ENCODE peak calls at places on chromosomes 7 and 10, in seven cellular contexts. S, I, F, H, P, L and E are unnamed samples.

GRCh38 chr10:121694966-121695340 is 96.7 kb upstream of the FGFR2 start:
- DNase-seq in F (no peak), L (no peak), S (no peak), I (no peak), H (no peak), P (no peak), E (no peak)

GRCh38 chr10:4635883-4636282 is 190.1 kb upstream of the AKR1E2 start:
- DNase-seq in H (no peak), F (no peak), L (no peak), I (no peak), P (no peak), S (no peak), E (no peak)

GRCh38 chr10:42998481-42999384 is 78.1 kb upstream of the RET start:
- DNase-seq in P (no peak), S (no peak), H (no peak), L (no peak), F (no peak), I (peak; percentile 5), E (no peak)

GRCh38 chr10:983951-984705 is 4.1 kb upstream of the GTPBP4 start:
- DNase-seq in H (no peak), L (no peak), I (peak; percentile 32), P (no peak), S (no peak), F (peak; percentile 18), E (peak; percentile 42)

GRCh38 chr10:122323941-122324675 is 50.4 kb upstream of the PLEKHA1 start:
- DNase-seq in F (no peak), L (no peak), P (no peak), H (no peak), S (peak; percentile 54), I (no peak), E (peak; percentile 20)

GRCh38 chr7:7850150-7850549 is 118.4 kb upstream of the GLCCI1 start:
- DNase-seq in I (no peak), P (no peak), H (no peak), L (no peak), S (no peak), F (no peak), E (no peak)

GRCh38 chr7:142083605-142084004 is 27.9 kb upstream of the MGAM2 start:
- DNase-seq in P (no peak), L (no peak), F (no peak), S (no peak), I (no peak), H (no peak), E (no peak)

GRCh38 chr7:128459394-128459878 is 3.8 kb downstream of the HILPDA start:
- DNase-seq in L (peak; percentile 56), S (peak; percentile 85), P (peak; percentile 81), F (peak; percentile 80), H (peak; percentile 81), I (peak; percentile 75), E (peak; percentile 80)

GRCh38 chr10:62305813-62306212 is 37.2 kb upstream of the RTKN2 start:
- DNase-seq in L (no peak), H (no peak), P (no peak), I (no peak), S (no peak), F (peak; percentile 13), E (peak; percentile 10)

GRCh38 chr7:40623863-40624262 is 489.1 kb downstream of the SUGCT start:
- DNase-seq in S (no peak), F (no peak), I (no peak), P (no peak), H (no peak), L (no peak), E (no peak)

GRCh38 chr7:102146989-102147388 is 139.7 kb upstream of the SH2B2 start:
- DNase-seq in P (no peak), F (peak; percentile 41), H (peak; percentile 75), I (no peak), L (no peak), S (no peak), E (peak; percentile 87)

GRCh38 chr10:13801907-13802288 is 215.1 kb downstream of the PRPF18 start:
- DNase-seq in P (no peak), I (no peak), F (no peak), H (no peak), L (no peak), S (no peak), E (no peak)

GRCh38 chr10:50512214-50512595 is 111.6 kb downstream of the SGMS1 start:
- DNase-seq in H (peak; percentile 20), F (peak; percentile 54), L (no peak), P (no peak), S (no peak), I (no peak), E (peak; percentile 22)

GRCh38 chr10:50506861-50507573 is 116.7 kb downstream of the SGMS1 start:
- DNase-seq in L (no peak), P (peak; percentile 65), F (no peak), H (no peak), S (no peak), I (peak; percentile 42), E (no peak)

GRCh38 chr10:50511512-50512213 is 112.1 kb downstream of the SGMS1 start:
- DNase-seq in I (no peak), S (peak; percentile 65), F (peak; percentile 45), P (no peak), L (no peak), H (peak; percentile 22), E (peak; percentile 52)

GRCh38 chr10:50510517-50511473 is 113.0 kb downstream of the SGMS1 start:
- DNase-seq in L (no peak), H (no peak), S (no peak), P (no peak), I (no peak), F (no peak), E (no peak)

GRCh38 chr10:50508315-50509051 is 115.3 kb downstream of the SGMS1 start:
- DNase-seq in L (no peak), P (no peak), F (no peak), H (no peak), S (no peak), I (no peak), E (no peak)
- H3K4me3 ChIP-seq in L (no peak overlapping the region), P (no peak overlapping the region), F (no peak overlapping the region), H (no peak overlapping the region), S (no peak overlapping the region), I (no peak overlapping the region), E (no peak overlapping the region)

GRCh38 chr10:106981461-106981850 is 183.1 kb downstream of the SORCS1 start:
- DNase-seq in H (no peak), S (no peak), F (no peak), I (no peak), L (no peak), P (no peak), E (no peak)

GRCh38 chr10:106982248-106982647 is 182.3 kb downstream of the SORCS1 start:
- DNase-seq in F (no peak), L (no peak), I (no peak), H (no peak), S (no peak), P (no peak), E (no peak)

GRCh38 chr10:106978746-106979145 is 185.8 kb downstream of the SORCS1 start:
- DNase-seq in S (no peak), H (no peak), F (no peak), P (no peak), L (no peak), I (no peak), E (no peak)

DNA sequence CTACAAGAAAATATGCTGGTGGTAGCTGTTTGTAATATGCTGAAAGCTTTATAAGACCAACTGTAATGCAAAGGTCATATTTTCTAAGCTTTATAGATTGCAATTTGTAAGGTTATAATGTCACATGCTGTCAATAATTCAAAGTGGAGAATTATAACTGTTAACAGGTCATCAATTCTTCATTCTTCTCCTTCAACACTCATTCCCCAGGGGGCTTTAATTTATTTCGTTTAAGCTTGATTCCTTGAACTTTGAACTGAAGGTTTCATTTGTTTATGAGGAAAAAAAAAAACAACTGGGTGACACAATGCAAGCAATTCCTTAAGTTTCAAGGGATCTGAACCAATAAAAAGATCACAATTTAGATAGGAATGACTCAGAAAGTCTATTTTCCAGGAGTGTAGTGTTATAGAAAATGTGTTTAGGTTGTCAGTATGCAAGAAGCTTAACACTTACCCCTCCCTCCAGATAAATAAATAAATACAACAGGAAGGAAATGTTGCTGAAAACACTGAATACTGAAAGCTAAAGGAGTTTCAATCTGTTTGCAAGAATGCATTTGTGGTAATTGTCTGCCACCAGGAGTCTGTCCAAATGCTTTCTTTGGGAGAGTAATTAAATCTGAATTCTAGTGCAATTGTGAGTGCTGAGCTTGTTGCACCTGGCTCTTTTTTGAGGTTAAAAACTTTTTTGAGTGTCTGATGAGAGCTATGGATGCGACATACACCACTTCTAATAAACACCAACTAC is 183.6 kb downstream of the SORCS1 start:
- DNase-seq in S (no peak), H (no peak), I (no peak), P (peak; percentile 14), F (no peak), L (no peak), E (no peak)
- TF ChIP-seq CTCF in S (no peak), H (no peak), I (no peak), P (no peak), F (no peak), L (no peak), E (no peak)

DNA sequence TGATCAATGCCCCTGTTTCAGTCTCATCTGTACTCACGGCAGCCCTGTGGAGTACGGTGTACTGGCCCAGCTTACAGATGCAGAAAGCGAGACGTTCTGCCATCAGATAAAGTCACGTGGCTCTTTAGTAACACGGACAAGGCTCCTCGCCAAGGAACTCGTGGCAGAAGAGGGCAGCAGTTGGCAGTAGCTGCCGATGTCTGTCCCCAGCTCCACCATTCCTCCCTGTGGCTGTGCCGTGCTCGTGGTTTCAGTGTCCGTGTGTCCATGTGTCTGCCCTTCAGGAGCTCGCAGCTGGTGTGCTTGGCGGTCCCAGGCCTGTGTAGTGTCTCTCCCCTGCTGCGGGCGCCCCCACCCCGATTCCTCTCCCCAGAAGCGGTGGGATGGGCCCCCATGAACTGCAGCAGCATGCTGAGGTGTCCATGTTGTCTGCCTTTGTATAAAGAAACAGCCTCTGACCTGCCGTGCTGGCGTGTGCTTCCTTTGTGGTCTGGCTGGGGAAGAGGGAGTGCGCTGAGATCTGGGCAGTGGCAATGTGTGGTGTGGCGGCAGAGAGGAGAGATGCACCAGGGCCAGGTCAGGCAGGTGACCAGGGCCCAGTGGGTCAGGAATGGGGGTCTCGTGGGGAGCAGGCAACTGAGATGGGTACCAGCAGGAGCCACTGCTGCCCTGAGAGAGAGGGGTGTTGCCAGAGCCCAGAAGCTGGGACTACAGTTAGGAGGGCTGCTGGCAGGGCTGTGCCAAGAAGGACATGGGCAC is 9.8 kb downstream of the RHBDD2 start:
- DNase-seq in F (no peak), P (no peak), H (no peak), L (peak; percentile 30), I (no peak), S (no peak), E (no peak)
- H3K4me3 ChIP-seq in F (no peak overlapping the region), P (no peak overlapping the region), H (no peak overlapping the region), L (no peak overlapping the region), I (no peak overlapping the region), S (no peak overlapping the region), E (no peak overlapping the region)

DNA sequence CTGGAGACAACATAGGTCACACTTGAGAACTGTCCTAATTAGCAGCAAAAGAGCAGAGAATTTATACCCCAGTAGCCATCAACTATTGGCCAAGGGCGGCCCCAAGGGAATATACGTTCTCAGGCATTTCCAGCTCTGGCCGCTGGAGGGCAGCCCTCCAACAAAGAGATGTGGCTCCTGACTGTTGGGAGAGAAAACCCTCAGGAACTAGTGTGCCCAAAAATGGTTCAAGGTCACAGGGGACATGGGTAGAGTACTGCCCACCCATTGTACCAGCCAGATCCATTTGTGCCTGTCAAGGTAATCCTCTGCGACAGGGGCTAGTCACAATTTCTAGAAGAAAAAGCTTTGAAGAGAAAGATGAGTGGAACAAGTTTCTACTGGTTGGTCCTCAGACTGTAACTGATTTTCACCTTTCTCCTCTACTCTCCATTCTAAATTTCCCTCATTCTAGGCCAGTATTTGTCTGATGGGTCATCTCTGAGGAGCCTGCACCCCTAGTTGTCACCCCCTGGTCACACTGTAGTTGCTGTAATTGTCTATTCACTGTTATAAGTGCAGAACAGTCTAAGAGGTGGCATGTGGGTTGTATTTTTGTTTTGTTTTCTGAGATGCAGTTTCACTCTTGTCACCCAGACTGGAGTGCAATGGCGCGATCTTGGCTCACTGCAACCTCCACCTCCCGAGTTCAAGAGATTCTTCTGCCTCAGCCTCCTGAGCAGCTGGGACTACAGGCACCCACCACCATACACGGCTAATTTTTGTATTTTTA is 14.7 kb upstream of the C7orf33 start:
- DNase-seq in L (peak; percentile 62), H (peak; percentile 70), F (peak; percentile 65), S (peak; percentile 58), P (peak; percentile 69), I (peak; percentile 67), E (peak; percentile 64)
- TF ChIP-seq CTCF in L (peak; percentile 74), H (peak; percentile 88), F (peak; percentile 90), S (peak; percentile 77), P (peak; percentile 84), I (peak; percentile 63), E (peak; percentile 89)